ENCODE peak calls at places on chromosome 17, in four cellular contexts. W is K562, X is HEK293T, O is HepG2. B is an unnamed sample.

GRCh38 chr17:74957935-74958549 is 14.5 kb downstream of the HID1 start:
- DNase-seq in W (peak), X (peak), O (peak), B (no peak)

GRCh38 chr17:29108806-29109476 is 66.0 kb downstream of the PIPOX start:
- DNase-seq in W (no peak), X (no peak), O (no peak), B (no peak)

GRCh38 chr17:48728232-48729231 is at the start of gene HOXB13:
- DNase-seq in W (peak), X (peak), O (no peak), B (no peak)

GRCh38 chr17:13099079-13099478 is 81.3 kb upstream of the ELAC2 start:
- DNase-seq in W (no peak), X (no peak), O (no peak), B (no peak)

GRCh38 chr17:27907976-27908558 is 14.9 kb upstream of the LYRM9 start:
- DNase-seq in W (no peak), X (no peak), O (no peak), B (no peak)

GRCh38 chr17:78748730-78749317 is 33.2 kb downstream of the CYTH1 start:
- DNase-seq in W (no peak), X (no peak), O (peak), B (peak)

GRCh38 chr17:43545383-43545632 is 832 bp downstream of the ETV4 start:
- DNase-seq in W (peak), X (no peak), O (no peak), B (no peak)

GRCh38 chr17:2122641-2123302 is 67.9 kb downstream of the HIC1 start:
- DNase-seq in W (no peak), X (no peak), O (no peak), B (no peak)

GRCh38 chr17:68674271-68674925 is 73.2 kb upstream of the FAM20A start:
- DNase-seq in W (no peak), X (no peak), O (no peak), B (no peak)

GRCh38 chr17:59616253-59616920 is 3.3 kb upstream of the CLTC start:
- DNase-seq in W (no peak), X (no peak), O (no peak), B (no peak)

GRCh38 chr17:47949951-47950350 is 7.7 kb downstream of the PRR15L start:
- DNase-seq in W (no peak), X (no peak), O (no peak), B (no peak)

GRCh38 chr17:29933379-29933778 is 3.4 kb upstream of the SSH2 start:
- DNase-seq in W (no peak), X (peak), O (peak), B (no peak)

GRCh38 chr17:6910987-6911603 is 79.6 kb upstream of the TEKT1 start:
- DNase-seq in W (peak), X (no peak), O (peak), B (no peak)

GRCh38 chr17:37608369-37609169 is 649 bp downstream of the SYNRG start:
- DNase-seq in W (no peak), X (peak), O (peak), B (no peak)

GRCh38 chr17:20275653-20276052 is 191.7 kb downstream of the LGALS9B start:
- DNase-seq in W (no peak), X (no peak), O (no peak), B (no peak)

GRCh38 chr17:68512967-68513474 is 791 bp downstream of the PRKAR1A start:
- DNase-seq in W (peak), X (peak), O (no peak), B (no peak)

GRCh38 chr17:49505854-49506253 is 10.8 kb downstream of the NGFR start:
- DNase-seq in W (no peak), X (no peak), O (no peak), B (no peak)

GRCh38 chr17:46818929-46819859 is 702 bp upstream of the WNT3 start:
- DNase-seq in W (peak), X (no peak), O (no peak), B (no peak)

GRCh38 chr17:62702746-62703268 is 75.3 kb downstream of the MRC2 start:
- DNase-seq in W (no peak), X (no peak), O (no peak), B (no peak)

GRCh38 chr17:11511696-11512095 is 86.6 kb upstream of the DNAH9 start:
- DNase-seq in W (no peak), X (no peak), O (peak), B (no peak)

GRCh38 chr17:65558683-65559311 is 2.7 kb downstream of the AXIN2 start:
- DNase-seq in W (no peak), X (no peak), O (no peak), B (no peak)

GRCh38 chr17:35030780-35031179 is 32.7 kb downstream of the RFFL start:
- DNase-seq in W (no peak), X (no peak), O (no peak), B (no peak)

GRCh38 chr17:57944796-57945362 is 10.3 kb downstream of the CUEDC1 start:
- DNase-seq in W (no peak), X (no peak), O (no peak), B (no peak)

GRCh38 chr17:35748323-35748960 is 4.6 kb downstream of the GAS2L2 start:
- DNase-seq in W (no peak), X (no peak), O (no peak), B (no peak)

GRCh38 chr17:82627405-82627804 is 20.8 kb downstream of the WDR45B start:
- DNase-seq in W (no peak), X (no peak), O (no peak), B (no peak)

GRCh38 chr17:6548578-6549330 is 7.6 kb downstream of the PITPNM3 start:
- DNase-seq in W (no peak), X (no peak), O (peak), B (peak)

GRCh38 chr17:51541215-51541614 is 280.9 kb downstream of the UTP18 start:
- DNase-seq in W (no peak), X (no peak), O (no peak), B (no peak)

GRCh38 chr17:57726213-57726612 is 18.9 kb downstream of the CCDC182 start:
- DNase-seq in W (no peak), X (no peak), O (no peak), B (no peak)

GRCh38 chr17:77287432-77288068 is 146.8 kb downstream of the SEC14L1 start:
- DNase-seq in W (no peak), X (peak), O (peak), B (no peak)

GRCh38 chr17:13047016-13047415 is 29.2 kb upstream of the ELAC2 start:
- DNase-seq in W (no peak), X (no peak), O (no peak), B (no peak)

GRCh38 chr17:82892869-82893565 is 53.2 kb upstream of the ZNF750 start:
- DNase-seq in W (no peak), X (no peak), O (no peak), B (no peak)

GRCh38 chr17:62882284-62882683 is 74.2 kb upstream of the MARCHF10 start:
- DNase-seq in W (no peak), X (no peak), O (no peak), B (no peak)

GRCh38 chr17:44044092-44044491 is 22.4 kb downstream of the LSM12 start:
- DNase-seq in W (no peak), X (no peak), O (no peak), B (no peak)

GRCh38 chr17:49201481-49201927 is 8.9 kb downstream of the GNGT2 start:
- DNase-seq in W (no peak), X (no peak), O (no peak), B (no peak)

DNA sequence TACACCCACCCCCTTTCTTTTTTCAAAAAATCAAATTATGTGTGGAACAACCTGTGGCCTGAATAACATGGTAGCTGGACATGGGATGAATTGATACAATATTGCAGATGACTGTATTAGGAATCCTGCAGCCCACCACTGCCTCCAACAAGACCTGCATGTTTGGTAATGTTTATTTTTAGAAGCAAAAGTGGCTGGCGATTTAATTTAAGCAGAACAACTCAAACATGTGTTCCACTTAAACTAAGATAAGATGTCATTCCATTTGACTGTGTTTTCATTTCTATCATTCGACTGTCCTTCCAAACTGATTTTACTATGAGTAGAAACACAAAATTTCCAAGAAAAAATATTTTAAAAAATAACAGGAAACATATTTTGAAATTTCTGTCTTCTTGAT is 10.1 kb upstream of the DHRS7C start:
- DNase-seq in W (no peak), X (no peak), O (no peak), B (no peak)
- TF ChIP-seq TARDBP in W (no peak), X (no peak), O (no peak), B (no peak)

GRCh38 chr17:17044846-17045561 is 2.7 kb downstream of the MPRIP start:
- DNase-seq in W (no peak), X (no peak), O (no peak), B (peak)
- TF ChIP-seq TARDBP in W (no peak), X (no peak), O (no peak), B (no peak)

GRCh38 chr17:4598776-4599504 is 14.6 kb downstream of the SMTNL2 start:
- DNase-seq in W (no peak), X (no peak), O (no peak), B (no peak)

GRCh38 chr17:4600563-4600962 is 16.2 kb downstream of the SMTNL2 start:
- DNase-seq in W (no peak), X (no peak), O (no peak), B (no peak)

GRCh38 chr17:4601326-4601725 is 17.0 kb downstream of the SMTNL2 start:
- DNase-seq in W (no peak), X (no peak), O (no peak), B (no peak)

GRCh38 chr17:4597975-4598374 is 13.6 kb downstream of the SMTNL2 start:
- DNase-seq in W (no peak), X (no peak), O (no peak), B (no peak)

DNA sequence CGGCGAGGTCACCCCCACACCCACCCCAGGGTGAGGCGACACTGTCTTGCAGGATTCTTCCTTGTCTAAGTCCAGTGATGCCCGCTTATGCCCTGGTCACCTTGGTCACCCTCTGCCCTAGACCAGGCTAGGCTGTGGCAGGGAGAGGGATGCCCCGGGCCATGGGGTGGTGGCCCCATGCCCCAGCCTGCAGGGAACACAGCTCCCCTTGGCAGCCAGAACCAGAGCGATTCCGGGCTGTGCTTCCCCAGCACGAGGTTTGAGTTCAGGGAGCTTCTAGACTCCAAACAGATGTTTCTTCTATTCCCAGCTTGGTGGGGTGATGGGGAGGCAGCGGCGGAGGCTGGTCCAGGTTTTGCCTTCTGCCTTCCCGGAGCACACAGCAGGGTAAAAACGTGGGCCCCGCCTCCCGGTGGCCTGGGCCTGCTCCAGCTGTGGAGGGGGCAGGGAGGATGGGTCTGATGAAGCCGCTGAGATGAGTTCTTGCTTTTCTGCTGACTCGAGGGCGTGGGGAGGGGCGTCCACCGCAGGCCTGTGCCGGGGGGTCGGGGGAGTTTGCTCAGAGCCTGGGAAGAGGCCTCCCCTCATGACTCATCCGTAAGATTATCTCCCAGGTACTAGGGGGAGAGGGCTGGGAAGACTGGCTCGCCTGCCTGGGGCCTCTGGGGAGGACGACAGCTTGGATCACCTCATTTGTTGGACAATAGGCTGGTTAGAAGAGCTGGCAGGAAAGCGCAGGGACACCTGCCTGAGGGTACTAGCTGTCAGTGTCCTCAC is 15.4 kb downstream of the SMTNL2 start:
- DNase-seq in W (peak), X (no peak), O (peak), B (no peak)
- TF ChIP-seq TARDBP in W (no peak), X (no peak), O (no peak), B (no peak)

GRCh38 chr17:41967141-41967920 is 736 bp downstream of the CNP start:
- DNase-seq in W (peak), X (peak), O (peak), B (no peak)
- TF ChIP-seq TARDBP in W (no peak), X (no peak), O (no peak), B (peak)

DNA sequence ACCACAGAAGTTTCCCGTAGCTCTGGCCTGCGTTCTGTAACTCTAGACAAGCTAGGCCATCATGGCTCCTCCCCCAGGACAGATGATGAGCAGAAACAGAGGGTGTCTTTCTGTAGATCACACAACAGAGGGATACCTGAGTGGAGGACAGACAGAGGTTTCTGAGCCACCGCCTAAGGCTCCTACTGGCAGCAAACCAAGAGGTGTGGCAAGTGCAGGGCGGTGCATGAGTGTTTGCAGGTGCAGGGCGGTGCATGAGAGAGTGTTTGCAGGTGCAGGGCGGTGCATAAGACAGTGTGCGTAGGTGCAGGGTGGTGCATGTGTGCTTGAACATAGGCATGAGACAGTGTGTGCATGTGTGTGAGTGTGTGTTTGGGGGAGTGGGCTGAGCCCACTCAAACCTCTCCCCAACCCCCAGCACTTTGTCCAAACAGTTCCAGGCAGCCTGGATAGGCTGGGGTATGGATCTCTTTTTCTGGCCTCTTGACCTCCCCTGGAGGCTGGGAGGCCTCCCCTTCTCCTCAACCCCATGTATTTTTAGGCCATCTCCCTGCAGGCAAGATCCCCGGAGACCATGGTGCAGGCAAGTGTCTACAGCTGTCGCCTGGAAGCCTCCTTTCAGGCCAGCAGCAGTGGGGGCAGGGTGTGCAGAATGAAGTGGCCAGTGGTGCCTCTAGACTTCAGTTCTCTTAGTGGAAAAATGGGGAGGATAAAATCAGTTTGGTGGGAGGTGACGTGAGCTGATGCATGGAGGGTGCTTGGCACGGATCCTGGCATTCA is 53.4 kb upstream of the CBX4 start:
- DNase-seq in W (no peak), X (no peak), O (no peak), B (no peak)
- TF ChIP-seq TARDBP in W (no peak), X (no peak), O (no peak), B (no peak)

GRCh38 chr17:41536741-41537613 is 8.9 kb upstream of the KRT19 start:
- DNase-seq in W (no peak), X (no peak), O (no peak), B (no peak)
- TF ChIP-seq TARDBP in W (no peak), X (no peak), O (no peak), B (no peak)

B was measured in GM12878.